ENCODE peak calls at places on chromosomes 2 and 18, in six cellular contexts. M is naive thymus-derived CD4-positive, alpha-beta T cell; F is activated T-helper 1 cell treated with anti-CD3 and anti-CD28 coated beads, Interleukin-12 subunit alpha, Interleukin-12 subunit beta, Interleukin-2, Interleukin-4 antibody, amounts not matched to agents 30 ng/mL and 10 ng/mL and 1 ng/mL, durations not matched to agents 14 hours and 24 hours and 36 hours; X is B cell; R is mucosa of gallbladder; W is GDM1. O is an unnamed sample.

GRCh38 chr2:98917031-98917459 is 19.0 kb downstream of the CRACDL start:
- DNase-seq in W (no peak), X (no peak), R (no peak), M (no peak), F (no peak), O (peak)

GRCh38 chr2:228377533-228377932 is 196.0 kb upstream of the SPHKAP start:
- DNase-seq in W (no peak), R (no peak), F (no peak), X (no peak), M (no peak), O (no peak)

GRCh38 chr18:48913723-48914122 is 37.0 kb downstream of the SMAD7 start:
- DNase-seq in R (no peak), M (no peak), W (no peak), X (no peak), F (no peak), O (no peak)

GRCh38 chr2:211534655-211535054 is 978.3 kb downstream of the CPS1 start:
- DNase-seq in W (no peak), X (no peak), M (no peak), R (no peak), F (no peak), O (no peak)

GRCh38 chr18:58004317-58004716 is 39.7 kb upstream of the NEDD4L start:
- DNase-seq in W (no peak), F (no peak), R (no peak), X (no peak), M (no peak), O (peak)

GRCh38 chr2:59182249-59182648 is 941.1 kb upstream of the FANCL start:
- DNase-seq in M (no peak), F (no peak), X (peak), R (no peak), W (peak), O (peak)

GRCh38 chr2:181472990-181473389 is 15.8 kb downstream of the ITGA4 start:
- DNase-seq in M (no peak), X (no peak), F (no peak), R (no peak), W (no peak), O (no peak)

GRCh38 chr2:75605770-75606535 is 40.6 kb upstream of the MRPL19 start:
- DNase-seq in X (no peak), M (no peak), R (no peak), F (no peak), W (no peak), O (peak)

GRCh38 chr2:120013569-120014223 is 819 bp downstream of the EPB41L5 start:
- DNase-seq in X (no peak), R (peak), M (peak), F (no peak), W (no peak), O (no peak)

GRCh38 chr2:176461098-176461497 is 191.9 kb downstream of the MTX2 start:
- DNase-seq in R (no peak), M (no peak), F (no peak), W (no peak), X (no peak), O (peak)

O was measured in AG08396.